ENCODE peak calls at places on chromosomes 16 and 17, in five cellular contexts. One of them, this sample, is unnamed.

GRCh38 chr17:80790021-80790765 is 201.4 kb upstream of the CHMP6 start:
- DNase-seq in NB4: peak; percentile 36
- DNase-seq in stomach: no peak
- DNase-seq in right lobe of liver: no peak
- DNase-seq in GM23338: no peak
- DNase-seq in this sample: no peak

GRCh38 chr17:45428954-45429337 is 3.7 kb downstream of the ARHGAP27 start:
- DNase-seq in NB4: peak; percentile 63
- DNase-seq in stomach: no peak
- DNase-seq in right lobe of liver: peak; percentile 56
- DNase-seq in GM23338: peak; percentile 66
- DNase-seq in this sample: no peak

GRCh38 chr17:44469676-44470075 is 33.5 kb downstream of the GPATCH8 start:
- DNase-seq in NB4: no peak
- DNase-seq in stomach: no peak
- DNase-seq in right lobe of liver: no peak
- DNase-seq in GM23338: no peak
- DNase-seq in this sample: no peak

GRCh38 chr16:50509521-50510341 is 38.5 kb upstream of the NKD1 start:
- DNase-seq in NB4: peak; percentile 47
- DNase-seq in stomach: peak; percentile 31
- DNase-seq in right lobe of liver: no peak
- DNase-seq in GM23338: peak; percentile 85
- DNase-seq in this sample: no peak

GRCh38 chr17:41625602-41626001 is 1.2 kb upstream of the KRT17 start:
- DNase-seq in NB4: peak; percentile 46
- DNase-seq in stomach: no peak
- DNase-seq in right lobe of liver: no peak
- DNase-seq in GM23338: no peak
- DNase-seq in this sample: no peak

GRCh38 chr17:80023261-80024205 is 12.1 kb downstream of the TBC1D16 start:
- DNase-seq in NB4: no peak
- DNase-seq in stomach: no peak
- DNase-seq in right lobe of liver: no peak
- DNase-seq in GM23338: peak; percentile 72
- DNase-seq in this sample: no peak

GRCh38 chr17:81285179-81285878 is 9.8 kb downstream of the SLC38A10 start:
- DNase-seq in NB4: peak; percentile 92
- DNase-seq in stomach: peak; percentile 56
- DNase-seq in right lobe of liver: peak; percentile 89
- DNase-seq in GM23338: no peak
- DNase-seq in this sample: no peak

GRCh38 chr17:44045493-44045892 is 21.0 kb downstream of the LSM12 start:
- DNase-seq in NB4: no peak
- DNase-seq in stomach: no peak
- DNase-seq in right lobe of liver: no peak
- DNase-seq in GM23338: no peak
- DNase-seq in this sample: no peak

GRCh38 chr16:3086596-3087242 is 12.4 kb downstream of the ZSCAN10 start:
- DNase-seq in NB4: peak; percentile 68
- DNase-seq in stomach: no peak
- DNase-seq in right lobe of liver: no peak
- DNase-seq in GM23338: no peak
- DNase-seq in this sample: no peak

GRCh38 chr16:88569614-88569984 is 604 bp upstream of the ZC3H18 start:
- DNase-seq in NB4: peak; percentile 39
- DNase-seq in stomach: no peak
- DNase-seq in right lobe of liver: peak; percentile 67
- DNase-seq in GM23338: peak; percentile 34
- DNase-seq in this sample: no peak

GRCh38 chr17:58313815-58314705 is 14.5 kb downstream of the TSPOAP1 start:
- DNase-seq in NB4: no peak
- DNase-seq in stomach: peak; percentile 14
- DNase-seq in right lobe of liver: no peak
- DNase-seq in GM23338: no peak
- DNase-seq in this sample: no peak

GRCh38 chr17:17970699-17971430 is 1.3 kb downstream of the TOM1L2 start:
- DNase-seq in NB4: no peak
- DNase-seq in stomach: no peak
- DNase-seq in right lobe of liver: no peak
- DNase-seq in GM23338: no peak
- DNase-seq in this sample: no peak

GRCh38 chr17:82920150-82920549 is 80.3 kb upstream of the ZNF750 start:
- DNase-seq in NB4: no peak
- DNase-seq in stomach: no peak
- DNase-seq in right lobe of liver: no peak
- DNase-seq in GM23338: no peak
- DNase-seq in this sample: no peak

GRCh38 chr17:48558057-48558456 is 13.1 kb upstream of the HOXB2 start:
- DNase-seq in NB4: no peak
- DNase-seq in stomach: no peak
- DNase-seq in right lobe of liver: no peak
- DNase-seq in GM23338: no peak
- DNase-seq in this sample: no peak

GRCh38 chr17:55580596-55581133 is 69.4 kb upstream of the SMIM36 start:
- DNase-seq in NB4: no peak
- DNase-seq in stomach: no peak
- DNase-seq in right lobe of liver: no peak
- DNase-seq in GM23338: no peak
- DNase-seq in this sample: no peak

GRCh38 chr17:78748730-78749317 is 33.2 kb downstream of the CYTH1 start:
- DNase-seq in NB4: peak; percentile 92
- DNase-seq in stomach: peak; percentile 62
- DNase-seq in right lobe of liver: peak; percentile 86
- DNase-seq in GM23338: no peak
- DNase-seq in this sample: no peak

GRCh38 chr17:52681486-52681885 is 523.0 kb upstream of the CA10 start:
- DNase-seq in NB4: no peak
- DNase-seq in stomach: no peak
- DNase-seq in right lobe of liver: no peak
- DNase-seq in GM23338: peak; percentile 2
- DNase-seq in this sample: no peak

GRCh38 chr17:56136316-56136715 is 17.0 kb upstream of the ANKFN1 start:
- DNase-seq in NB4: no peak
- DNase-seq in stomach: no peak
- DNase-seq in right lobe of liver: no peak
- DNase-seq in GM23338: no peak
- DNase-seq in this sample: no peak

GRCh38 chr16:48526058-48526957 is 83.7 kb downstream of the N4BP1 start:
- DNase-seq in NB4: no peak
- DNase-seq in stomach: peak; percentile 57
- DNase-seq in right lobe of liver: peak; percentile 77
- DNase-seq in GM23338: peak; percentile 87
- DNase-seq in this sample: no peak

GRCh38 chr17:83194189-83194565 is 114.8 kb downstream of the METRNL start:
- DNase-seq in NB4: no peak
- DNase-seq in stomach: no peak
- DNase-seq in right lobe of liver: peak; percentile 44
- DNase-seq in GM23338: no peak
- DNase-seq in this sample: no peak

GRCh38 chr17:8830141-8830540 is 31.0 kb upstream of the MFSD6L start:
- DNase-seq in NB4: no peak
- DNase-seq in stomach: no peak
- DNase-seq in right lobe of liver: no peak
- DNase-seq in GM23338: no peak
- DNase-seq in this sample: no peak

GRCh38 chr16:74709477-74709877 is 8.8 kb upstream of the MLKL start:
- DNase-seq in NB4: peak; percentile 89
- DNase-seq in stomach: peak; percentile 88
- DNase-seq in right lobe of liver: peak; percentile 87
- DNase-seq in GM23338: peak; percentile 88
- DNase-seq in this sample: no peak
- TF ChIP-seq CTCF in NB4: peak; percentile 99
- TF ChIP-seq CTCF in stomach: no peak
- TF ChIP-seq CTCF in right lobe of liver: peak; percentile 97
- TF ChIP-seq CTCF in GM23338: peak; percentile 99
- TF ChIP-seq CTCF in this sample: peak; percentile 96

GRCh38 chr17:74431568-74432483 is at the start of gene GPRC5C:
- DNase-seq in NB4: peak; percentile 80
- DNase-seq in stomach: peak; percentile 95
- DNase-seq in right lobe of liver: peak; percentile 96
- DNase-seq in GM23338: peak; percentile 88
- DNase-seq in this sample: peak; percentile 46

GRCh38 chr17:74430385-74430705 is 1.5 kb upstream of the GPRC5C start:
- DNase-seq in NB4: no peak
- DNase-seq in stomach: no peak
- DNase-seq in right lobe of liver: no peak
- DNase-seq in GM23338: no peak
- DNase-seq in this sample: no peak

GRCh38 chr17:74430706-74431567 is 951 bp upstream of the GPRC5C start:
- DNase-seq in NB4: peak; percentile 91
- DNase-seq in stomach: peak; percentile 98
- DNase-seq in right lobe of liver: peak; percentile 94
- DNase-seq in GM23338: peak; percentile 80
- DNase-seq in this sample: peak; percentile 87

GRCh38 chr17:74427763-74428153 is 4.1 kb upstream of the GPRC5C start:
- DNase-seq in NB4: no peak
- DNase-seq in stomach: no peak
- DNase-seq in right lobe of liver: no peak
- DNase-seq in GM23338: no peak
- DNase-seq in this sample: no peak

DNA sequence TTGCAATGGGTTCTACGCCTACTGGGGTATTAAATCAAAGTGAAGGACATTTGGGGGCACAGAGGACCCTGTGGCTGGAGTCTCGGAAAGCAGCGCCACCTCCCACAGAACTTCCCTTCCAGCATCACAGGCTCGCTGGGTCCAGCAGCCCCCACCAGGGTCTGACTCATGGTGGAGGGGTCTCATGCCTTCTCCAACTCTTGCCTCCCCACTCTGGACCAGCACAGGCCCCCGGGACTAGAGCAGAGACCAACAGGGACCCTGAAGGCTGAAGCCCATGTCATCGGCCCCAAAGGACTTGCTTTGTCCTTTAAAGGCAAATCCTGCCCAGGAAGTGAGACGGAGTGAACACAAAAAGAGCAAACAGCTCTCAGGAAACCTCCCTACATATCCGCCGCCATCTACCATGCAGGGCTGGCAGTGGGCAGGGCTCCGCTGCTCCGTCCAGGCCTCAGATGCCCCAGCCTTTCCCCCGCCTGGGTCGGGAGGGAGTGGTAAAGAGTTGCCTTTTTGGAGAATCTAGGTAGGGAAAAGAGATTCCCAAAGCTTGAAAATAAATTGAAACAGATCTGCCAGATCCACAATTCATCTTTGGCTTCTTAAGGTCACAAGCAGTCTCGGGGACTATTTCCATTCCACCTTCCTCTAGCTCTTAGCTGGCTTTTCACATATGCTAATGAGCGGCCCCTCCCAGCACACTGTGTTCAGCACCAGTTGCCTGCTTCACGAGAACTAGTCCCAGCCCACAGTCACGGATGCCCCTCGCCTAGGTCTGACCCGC is 2.1 kb upstream of the GPRC5C start:
- DNase-seq in NB4: peak; percentile 49
- DNase-seq in stomach: peak; percentile 74
- DNase-seq in right lobe of liver: peak; percentile 76
- DNase-seq in GM23338: peak; percentile 41
- DNase-seq in this sample: no peak
- H3K4me3 ChIP-seq in NB4: no peak overlapping the region
- H3K4me3 ChIP-seq in stomach: peak overlapping the region; percentile 78
- H3K4me3 ChIP-seq in right lobe of liver: peak overlapping the region; percentile 86
- H3K4me3 ChIP-seq in GM23338: peak overlapping the region; percentile 87
- H3K4me3 ChIP-seq in this sample: peak overlapping the region; percentile 76

GRCh38 chr16:58000706-58001676 is at the start of gene USB1:
- DNase-seq in NB4: peak; percentile 93
- DNase-seq in stomach: peak; percentile 89
- DNase-seq in right lobe of liver: peak; percentile 93
- DNase-seq in GM23338: peak; percentile 95
- DNase-seq in this sample: no peak
- TF ChIP-seq CTCF in NB4: peak; percentile 35
- TF ChIP-seq CTCF in stomach: no peak
- TF ChIP-seq CTCF in right lobe of liver: peak; percentile 69
- TF ChIP-seq CTCF in GM23338: peak; percentile 45
- TF ChIP-seq CTCF in this sample: peak; percentile 56

DNA sequence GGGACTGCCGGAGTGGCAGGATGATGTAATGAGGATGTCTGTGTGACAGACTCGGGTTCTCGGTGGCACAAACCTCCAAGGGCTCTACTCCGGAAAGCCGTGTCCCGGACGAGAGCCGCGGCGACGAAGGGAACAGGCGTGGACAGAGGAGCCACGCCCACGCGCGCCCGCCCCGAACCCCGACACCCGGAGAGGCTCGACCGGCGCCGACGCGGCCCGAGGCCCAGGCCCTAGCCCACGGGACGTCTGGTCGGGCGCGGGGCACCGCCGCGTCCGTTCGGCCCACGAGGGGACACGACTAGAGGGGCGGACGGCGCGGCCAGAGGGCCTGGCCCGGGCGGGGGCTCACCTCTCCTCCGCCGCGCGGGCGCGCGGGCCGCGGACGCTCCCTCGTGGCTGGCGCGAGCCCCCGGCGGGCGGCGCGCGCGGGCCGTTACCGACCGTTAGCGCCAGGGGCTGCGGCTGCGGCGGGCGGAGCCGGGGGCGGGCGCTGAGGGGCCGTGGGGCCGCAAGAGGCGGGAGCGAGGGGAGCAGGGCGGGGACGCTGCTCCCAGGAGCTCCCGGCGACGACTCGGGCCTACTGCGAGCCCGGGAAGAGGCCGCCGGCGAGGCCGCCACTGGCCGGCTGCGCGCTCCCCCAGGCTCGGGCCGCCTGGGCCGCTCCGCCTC is 2.1 kb upstream of the IRX5 start:
- DNase-seq in NB4: peak; percentile 86
- DNase-seq in stomach: peak; percentile 77
- DNase-seq in right lobe of liver: peak; percentile 70
- DNase-seq in GM23338: peak; percentile 15
- DNase-seq in this sample: no peak
- H3K4me3 ChIP-seq in NB4: peak overlapping the region; percentile 85
- H3K4me3 ChIP-seq in stomach: peak overlapping the region; percentile 61
- H3K4me3 ChIP-seq in right lobe of liver: peak overlapping the region; percentile 67
- H3K4me3 ChIP-seq in GM23338: peak overlapping the region; percentile 65
- H3K4me3 ChIP-seq in this sample: peak overlapping the region; percentile 67

This sample was measured in retinal pigment epithelial cell.